ENCODE peak calls at places on chromosomes 12 and 14, in six cellular contexts. H, A, I, B, S and P are unnamed samples.

GRCh38 chr14:100106260-100106659 is 41.0 kb downstream of the EVL start:
- DNase-seq in H (no peak), A (no peak), I (no peak), B (no peak), S (no peak), P (no peak)

GRCh38 chr12:129696952-129697351 is 206.9 kb downstream of the TMEM132D start:
- DNase-seq in H (no peak), A (no peak), I (no peak), B (no peak), S (no peak), P (no peak)

GRCh38 chr12:52126605-52127578 is 47.4 kb downstream of the SMIM41 start:
- DNase-seq in H (no peak), A (peak; percentile 1), I (no peak), B (no peak), S (no peak), P (no peak)

GRCh38 chr12:79402626-79403025 is 288.1 kb downstream of the PAWR start:
- DNase-seq in H (no peak), A (no peak), I (no peak), B (no peak), S (no peak), P (no peak)

GRCh38 chr14:102126807-102127455 is 12.8 kb upstream of the WDR20 start:
- DNase-seq in H (no peak), A (no peak), I (no peak), B (no peak), S (no peak), P (no peak)

GRCh38 chr14:22513066-22513812 is 75.8 kb downstream of the DAD1 start:
- DNase-seq in H (no peak), A (no peak), I (no peak), B (no peak), S (no peak), P (no peak)

GRCh38 chr12:54050479-54050805 is 3.2 kb upstream of the HOXC4 start:
- DNase-seq in H (no peak), A (no peak), I (no peak), B (no peak), S (no peak), P (no peak)

GRCh38 chr12:109910969-109911348 is 10.9 kb downstream of the TCHP start:
- DNase-seq in H (no peak), A (peak; percentile 81), I (peak; percentile 93), B (no peak), S (peak; percentile 43), P (no peak)

GRCh38 chr12:65891987-65892481 is 67.8 kb downstream of the HMGA2 start:
- DNase-seq in H (no peak), A (peak; percentile 64), I (no peak), B (no peak), S (peak; percentile 80), P (peak; percentile 95)

GRCh38 chr14:66401447-66402095 is 84.6 kb upstream of the CCDC196 start:
- DNase-seq in H (no peak), A (no peak), I (no peak), B (no peak), S (no peak), P (no peak)

GRCh38 chr12:117010693-117011451 is 88.3 kb downstream of the TESC start:
- DNase-seq in H (no peak), A (no peak), I (no peak), B (no peak), S (no peak), P (no peak)

GRCh38 chr12:4039927-4040326 is 166.7 kb upstream of the PARP11 start:
- DNase-seq in H (no peak), A (no peak), I (no peak), B (no peak), S (no peak), P (no peak)

GRCh38 chr12:31005944-31006361 is 67.7 kb upstream of the DDX11 start:
- DNase-seq in H (no peak), A (peak; percentile 48), I (no peak), B (no peak), S (peak; percentile 22), P (no peak)

GRCh38 chr14:103068351-103069073 is 11.2 kb upstream of the CDC42BPB start:
- DNase-seq in H (no peak), A (no peak), I (no peak), B (no peak), S (no peak), P (no peak)

GRCh38 chr12:54371328-54372112 is 7.2 kb upstream of the GPR84 start:
- DNase-seq in H (no peak), A (no peak), I (no peak), B (no peak), S (no peak), P (no peak)

GRCh38 chr12:113048716-113049127 is 7.8 kb upstream of the DTX1 start:
- DNase-seq in H (peak; percentile 18), A (peak; percentile 89), I (peak; percentile 87), B (no peak), S (peak; percentile 45), P (no peak)

GRCh38 chr12:110079477-110080400 is 31.4 kb upstream of the C12orf76 start:
- DNase-seq in H (peak; percentile 59), A (peak; percentile 63), I (peak; percentile 28), B (peak; percentile 86), S (no peak), P (no peak)

GRCh38 chr12:94175763-94176660 is 27.6 kb downstream of the PLXNC1 start:
- DNase-seq in H (peak; percentile 61), A (no peak), I (no peak), B (no peak), S (no peak), P (no peak)

GRCh38 chr12:33529810-33530209 is 90.2 kb upstream of the SYT10 start:
- DNase-seq in H (peak; percentile 17), A (no peak), I (no peak), B (no peak), S (no peak), P (no peak)

GRCh38 chr14:63342381-63342780 is 23.6 kb upstream of the GPHB5 start:
- DNase-seq in H (no peak), A (no peak), I (no peak), B (no peak), S (no peak), P (no peak)

GRCh38 chr12:132306885-132307191 is 22.6 kb downstream of the GALNT9 start:
- DNase-seq in H (no peak), A (no peak), I (no peak), B (no peak), S (no peak), P (no peak)

DNA sequence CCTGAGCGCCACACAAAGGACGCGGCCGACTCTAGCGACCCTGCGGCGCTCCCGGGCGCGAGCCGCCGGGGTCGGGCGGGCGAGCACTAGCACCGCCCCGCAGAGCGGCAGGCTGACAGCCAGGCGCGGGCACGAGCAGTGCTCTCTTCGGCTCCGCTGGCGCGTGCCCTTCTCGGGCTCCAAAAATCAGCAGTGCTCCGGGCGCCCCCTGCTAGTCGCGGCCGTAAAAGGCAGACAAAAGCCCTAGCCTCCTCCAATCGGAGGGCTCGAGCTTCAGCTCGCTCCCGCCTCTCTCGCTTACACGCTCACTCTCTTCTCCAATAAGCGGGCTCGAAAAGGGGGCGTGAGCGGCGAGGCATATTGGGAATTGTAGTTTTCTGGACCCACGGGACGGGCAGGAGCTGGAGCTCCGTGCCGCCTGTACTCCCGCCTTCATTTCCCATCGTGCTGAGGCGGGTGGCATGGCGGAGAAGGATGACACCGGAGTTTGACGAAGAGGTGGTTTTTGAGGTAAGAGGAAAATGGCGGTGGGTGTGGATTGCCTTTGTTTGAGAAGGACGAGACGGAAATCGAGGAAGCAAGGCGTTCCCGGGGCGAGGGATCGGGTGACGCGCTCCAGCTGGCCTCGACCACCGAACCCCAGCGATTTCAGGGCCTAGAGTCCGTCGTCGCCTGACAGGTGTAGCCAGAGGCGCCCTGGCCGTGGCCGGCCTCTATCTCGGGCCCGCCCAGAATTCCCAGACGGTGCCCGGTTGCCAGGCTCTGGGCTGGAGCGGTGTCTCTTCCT is at the start of the genes FGD6 and VEZT:
- DNase-seq in H (peak; percentile 93), A (peak; percentile 95), I (peak; percentile 99), B (peak; percentile 98), S (peak; percentile 98), P (peak; percentile 96)
- TF ChIP-seq CTCF in H (peak; percentile 26), A (peak; percentile 71), I (peak; percentile 43), B (peak; percentile 53), S (peak; percentile 57), P (peak; percentile 88)

GRCh38 chr12:6443361-6443983 is 1.3 kb upstream of the CD27 start:
- DNase-seq in H (no peak), A (no peak), I (no peak), B (no peak), S (no peak), P (no peak)
- TF ChIP-seq REST in H (no peak), A (no peak), I (no peak), B (no peak), S (no peak), P (no peak)

GRCh38 chr14:68260121-68260520 is 440.5 kb downstream of the RAD51B start:
- DNase-seq in H (no peak), A (no peak), I (peak; percentile 43), B (no peak), S (no peak), P (no peak)
- H3K27ac ChIP-seq in H (no peak overlapping the region), A (no peak overlapping the region), I (peak overlapping the region; percentile 96), B (peak overlapping the region; percentile 58), S (no peak overlapping the region), P (no peak overlapping the region)

GRCh38 chr14:24297190-24297964 is 2.2 kb downstream of the DHRS1 start:
- DNase-seq in H (no peak), A (peak; percentile 62), I (peak; percentile 84), B (no peak), S (no peak), P (no peak)
- TF ChIP-seq CTCF in H (peak; percentile 0), A (peak; percentile 58), I (peak; percentile 70), B (peak; percentile 29), S (peak; percentile 62), P (peak; percentile 53)

GRCh38 chr12:24473097-24473496 is 475.8 kb downstream of the BCAT1 start:
- DNase-seq in H (no peak), A (no peak), I (no peak), B (no peak), S (no peak), P (no peak)

GRCh38 chr12:24469089-24469488 is 479.8 kb downstream of the BCAT1 start:
- DNase-seq in H (no peak), A (no peak), I (no peak), B (no peak), S (no peak), P (no peak)

GRCh38 chr12:24475337-24475736 is 473.6 kb downstream of the BCAT1 start:
- DNase-seq in H (no peak), A (no peak), I (no peak), B (no peak), S (no peak), P (no peak)

GRCh38 chr12:24470050-24470449 is 478.9 kb downstream of the BCAT1 start:
- DNase-seq in H (peak; percentile 67), A (no peak), I (no peak), B (no peak), S (no peak), P (no peak)
- TF ChIP-seq REST in H (no peak), A (no peak), I (no peak), B (no peak), S (no peak), P (no peak)